ENCODE peak calls at places on chromosomes 5 and 9, in ten cellular contexts. F, U, V, R, L, N, Y, A, S and K are unnamed samples.

GRCh38 chr9:65430221-65430620 is 145.2 kb upstream of the FOXD4L5 start:
- DNase-seq in F (no peak), U (no peak), V (no peak), R (no peak), L (no peak), N (no peak), Y (no peak), A (no peak), S (no peak), K (no peak)

GRCh38 chr9:35618854-35619799 is 914 bp upstream of the CD72 start:
- DNase-seq in F (no peak), U (peak), V (peak), R (peak), L (no peak), N (peak), Y (no peak), A (no peak), S (no peak), K (no peak)

GRCh38 chr5:83509535-83509934 is 38.0 kb downstream of the VCAN start:
- DNase-seq in F (no peak), U (no peak), V (no peak), R (no peak), L (peak), N (no peak), Y (no peak), A (no peak), S (no peak), K (peak)

GRCh38 chr9:6630502-6631206 is 14.9 kb downstream of the GLDC start:
- DNase-seq in F (no peak), U (no peak), V (peak), R (no peak), L (no peak), N (peak), Y (no peak), A (no peak), S (no peak), K (no peak)

GRCh38 chr9:98418578-98419259 is 163.3 kb upstream of the TBC1D2 start:
- DNase-seq in F (no peak), U (no peak), V (no peak), R (no peak), L (no peak), N (no peak), Y (no peak), A (no peak), S (no peak), K (no peak)

GRCh38 chr9:130578865-130579737 is at the start of gene FUBP3:
- DNase-seq in F (peak), U (peak), V (peak), R (peak), L (peak), N (peak), Y (peak), A (peak), S (peak), K (peak)

GRCh38 chr5:78553991-78554390 is 94.6 kb downstream of the LHFPL2 start:
- DNase-seq in F (no peak), U (no peak), V (no peak), R (no peak), L (no peak), N (no peak), Y (no peak), A (no peak), S (no peak), K (no peak)

GRCh38 chr5:60929024-60929423 is 15.8 kb downstream of the ERCC8 start:
- DNase-seq in F (no peak), U (no peak), V (no peak), R (no peak), L (no peak), N (no peak), Y (no peak), A (no peak), S (no peak), K (no peak)

GRCh38 chr5:127959152-127959764 is 124.3 kb upstream of the SLC12A2 start:
- DNase-seq in F (no peak), U (peak), V (no peak), R (peak), L (peak), N (no peak), Y (peak), A (peak), S (peak), K (peak)

GRCh38 chr5:168457542-168457941 is 28.7 kb upstream of the RARS1 start:
- DNase-seq in F (no peak), U (no peak), V (no peak), R (no peak), L (no peak), N (no peak), Y (no peak), A (no peak), S (no peak), K (no peak)

GRCh38 chr5:167684251-167684650 is 607.2 kb upstream of the WWC1 start:
- DNase-seq in F (no peak), U (no peak), V (no peak), R (no peak), L (no peak), N (no peak), Y (no peak), A (no peak), S (no peak), K (peak)

GRCh38 chr5:66989286-66989685 is 207.3 kb downstream of the CD180 start:
- DNase-seq in F (no peak), U (no peak), V (no peak), R (no peak), L (no peak), N (no peak), Y (no peak), A (no peak), S (no peak), K (peak)

GRCh38 chr9:130844028-130844427 is 9.0 kb downstream of the ABL1 start:
- DNase-seq in F (no peak), U (no peak), V (no peak), R (no peak), L (no peak), N (no peak), Y (no peak), A (no peak), S (no peak), K (no peak)

GRCh38 chr5:134440185-134440755 is 28.6 kb upstream of the CDKN2AIPNL start:
- DNase-seq in F (no peak), U (no peak), V (no peak), R (no peak), L (no peak), N (no peak), Y (no peak), A (no peak), S (no peak), K (no peak)

GRCh38 chr5:133890308-133890707 is 78.1 kb downstream of the C5orf15 start:
- DNase-seq in F (no peak), U (no peak), V (no peak), R (peak), L (no peak), N (no peak), Y (no peak), A (no peak), S (no peak), K (no peak)

GRCh38 chr5:63164838-63165237 is 586.2 kb downstream of the LRRC70 start:
- DNase-seq in F (no peak), U (no peak), V (no peak), R (no peak), L (no peak), N (no peak), Y (no peak), A (no peak), S (no peak), K (no peak)

GRCh38 chr5:107257885-107258520 is 412.7 kb downstream of the EFNA5 start:
- DNase-seq in F (no peak), U (no peak), V (peak), R (no peak), L (no peak), N (no peak), Y (no peak), A (no peak), S (no peak), K (peak)

GRCh38 chr5:178338750-178339144 is 106.1 kb upstream of the PHYKPL start:
- DNase-seq in F (no peak), U (no peak), V (no peak), R (no peak), L (no peak), N (no peak), Y (no peak), A (no peak), S (peak), K (peak)

GRCh38 chr9:1947438-1947837 is 67.7 kb upstream of the SMARCA2 start:
- DNase-seq in F (no peak), U (no peak), V (no peak), R (no peak), L (no peak), N (no peak), Y (no peak), A (no peak), S (no peak), K (no peak)

GRCh38 chr5:126864042-126864688 is 87.2 kb downstream of the LMNB1 start:
- DNase-seq in F (no peak), U (no peak), V (no peak), R (no peak), L (peak), N (no peak), Y (no peak), A (no peak), S (no peak), K (no peak)

GRCh38 chr5:107155667-107156066 is 515.1 kb downstream of the EFNA5 start:
- DNase-seq in F (no peak), U (no peak), V (no peak), R (no peak), L (no peak), N (no peak), Y (no peak), A (no peak), S (no peak), K (no peak)

GRCh38 chr5:167248262-167248661 is 1043.2 kb upstream of the WWC1 start:
- DNase-seq in F (no peak), U (no peak), V (no peak), R (no peak), L (no peak), N (no peak), Y (no peak), A (no peak), S (no peak), K (no peak)

GRCh38 chr9:136519263-136520052 is 26.4 kb downstream of the NOTCH1 start:
- DNase-seq in F (no peak), U (no peak), V (no peak), R (no peak), L (no peak), N (no peak), Y (no peak), A (no peak), S (no peak), K (no peak)

GRCh38 chr9:5815421-5815820 is 17.5 kb downstream of the ERMP1 start:
- DNase-seq in F (no peak), U (no peak), V (no peak), R (no peak), L (no peak), N (no peak), Y (no peak), A (no peak), S (no peak), K (no peak)

GRCh38 chr9:21840647-21841046 is 38.2 kb downstream of the MTAP start:
- DNase-seq in F (no peak), U (no peak), V (no peak), R (no peak), L (no peak), N (no peak), Y (no peak), A (no peak), S (no peak), K (no peak)

GRCh38 chr9:136438548-136438908 is 1.1 kb downstream of the INPP5E start:
- DNase-seq in F (no peak), U (no peak), V (peak), R (peak), L (peak), N (no peak), Y (no peak), A (no peak), S (no peak), K (peak)

GRCh38 chr5:176157656-176158055 is 80.6 kb upstream of the SIMC1 start:
- DNase-seq in F (no peak), U (no peak), V (no peak), R (no peak), L (no peak), N (no peak), Y (no peak), A (no peak), S (no peak), K (peak)